ENCODE peak calls at places on chromosomes 7 and 10, in six cellular contexts. A is NCI-H1694 treated with DMSO at 0.1 percent for 48 hours, G is fibroblast of villous mesenchyme, S is bronchial epithelial cell, J is psoas muscle, T is GDM1. L is an unnamed sample.
A peak's percentile ranks its signal among the peaks of the same experiment; 100 is the strongest.

GRCh38 chr7:87920578-87920977 is 13.5 kb upstream of the ADAM22 start:
- DNase-seq in A (no peak), G (no peak), S (no peak), J (no peak), T (no peak), L (no peak)

GRCh38 chr7:24384362-24385030 is 100.5 kb downstream of the NPY start:
- DNase-seq in A (no peak), G (no peak), S (no peak), J (no peak), T (no peak), L (no peak)

GRCh38 chr7:157792954-157793353 is 456.1 kb downstream of the DNAJB6 start:
- DNase-seq in A (no peak), G (no peak), S (no peak), J (peak; percentile 1), T (no peak), L (no peak)

GRCh38 chr7:102451371-102452054 is 13.2 kb downstream of the ALKBH4 start:
- DNase-seq in A (no peak), G (peak; percentile 23), S (peak; percentile 48), J (no peak), T (no peak), L (no peak)

GRCh38 chr7:468681-469590 is 50.7 kb downstream of the PDGFA start:
- DNase-seq in A (no peak), G (peak; percentile 94), S (peak; percentile 12), J (no peak), T (peak; percentile 44), L (no peak)

GRCh38 chr7:154423219-154423618 is 371.0 kb downstream of the DPP6 start:
- DNase-seq in A (no peak), G (no peak), S (no peak), J (peak; percentile 51), T (no peak), L (peak; percentile 32)

GRCh38 chr7:117041007-117041406 is 87.7 kb downstream of the ST7 start:
- DNase-seq in A (no peak), G (peak; percentile 16), S (no peak), J (no peak), T (no peak), L (no peak)

GRCh38 chr10:98361131-98361633 is 53.8 kb downstream of the PYROXD2 start:
- DNase-seq in A (no peak), G (peak; percentile 100), S (peak; percentile 81), J (peak; percentile 91), T (no peak), L (peak; percentile 42)

GRCh38 chr7:18552943-18553584 is 57.5 kb downstream of the HDAC9 start:
- DNase-seq in A (no peak), G (no peak), S (peak; percentile 28), J (no peak), T (no peak), L (no peak)

GRCh38 chr7:143352506-143353130 is 9.9 kb downstream of the FAM131B start:
- DNase-seq in A (no peak), G (no peak), S (no peak), J (no peak), T (no peak), L (no peak)

GRCh38 chr7:29424984-29425309 is 138.7 kb upstream of the PRR15 start:
- DNase-seq in A (no peak), G (no peak), S (peak; percentile 14), J (no peak), T (no peak), L (no peak)

GRCh38 chr10:58791137-58791536 is 278.5 kb downstream of the BICC1 start:
- DNase-seq in A (no peak), G (peak; percentile 30), S (peak; percentile 73), J (no peak), T (no peak), L (no peak)

GRCh38 chr10:84715911-84716310 is 387.5 kb downstream of the CCSER2 start:
- DNase-seq in A (peak; percentile 11), G (no peak), S (peak; percentile 48), J (no peak), T (peak; percentile 7), L (no peak)

GRCh38 chr7:33452805-33453502 is 323.6 kb downstream of the BBS9 start:
- DNase-seq in A (no peak), G (peak; percentile 8), S (peak; percentile 60), J (no peak), T (no peak), L (no peak)

GRCh38 chr7:4145576-4145975 is 536.5 kb upstream of the FOXK1 start:
- DNase-seq in A (no peak), G (no peak), S (no peak), J (no peak), T (no peak), L (no peak)

GRCh38 chr10:122446668-122447410 is 7.6 kb upstream of the ARMS2 start:
- DNase-seq in A (no peak), G (no peak), S (peak; percentile 48), J (no peak), T (no peak), L (no peak)

GRCh38 chr7:17126413-17127374 is 171.8 kb upstream of the AHR start:
- DNase-seq in A (no peak), G (no peak), S (no peak), J (no peak), T (no peak), L (no peak)

GRCh38 chr7:71682841-71683341 is 550.9 kb downstream of the GALNT17 start:
- DNase-seq in A (no peak), G (no peak), S (no peak), J (no peak), T (no peak), L (no peak)

GRCh38 chr10:120262857-120263547 is 194.0 kb upstream of the PLPP4 start:
- DNase-seq in A (no peak), G (no peak), S (peak; percentile 39), J (no peak), T (no peak), L (no peak)

GRCh38 chr7:45670717-45671116 is 96.5 kb downstream of the ADCY1 start:
- DNase-seq in A (no peak), G (no peak), S (no peak), J (no peak), T (no peak), L (no peak)

GRCh38 chr10:5041471-5042023 is 37.9 kb upstream of the AKR1C2 start:
- DNase-seq in A (no peak), G (no peak), S (no peak), J (no peak), T (no peak), L (no peak)

GRCh38 chr7:12257582-12257981 is 46.5 kb downstream of the TMEM106B start:
- DNase-seq in A (no peak), G (peak; percentile 80), S (no peak), J (no peak), T (no peak), L (no peak)

GRCh38 chr7:727104-727805 is at the start of gene PRKAR1B:
- DNase-seq in A (no peak), G (no peak), S (no peak), J (no peak), T (no peak), L (no peak)